ENCODE peak calls at places on chromosome X, in six cellular contexts. M, O, Y, R, E and V are unnamed samples. For H3K4me1, the result is how much of the 10 kb centered on the place peaks cover.

GRCh38 chrX:151722241-151722846 is 6.5 kb downstream of the FATE1 start:
- DNase-seq in O (peak), R (peak), Y (peak), M (peak), E (no peak), V (no peak)

GRCh38 chrX:108557594-108557993 is 118.0 kb downstream of the COL4A5 start:
- DNase-seq in R (no peak), M (no peak), Y (no peak), O (no peak), E (no peak), V (no peak)

GRCh38 chrX:69080912-69081465 is 84.3 kb downstream of the PJA1 start:
- DNase-seq in O (no peak), R (no peak), Y (no peak), E (no peak), M (no peak), V (peak)

GRCh38 chrX:129845616-129846190 is 2.0 kb upstream of the ZDHHC9 start:
- DNase-seq in O (no peak), M (peak), Y (no peak), R (peak), E (no peak), V (no peak)

GRCh38 chrX:65607070-65607742 is 60.2 kb upstream of the MSN start:
- DNase-seq in M (no peak), O (no peak), E (no peak), R (no peak), Y (no peak), V (no peak)

GRCh38 chrX:8424941-8425340 is 39.7 kb upstream of the VCX3B start:
- DNase-seq in R (no peak), O (no peak), E (no peak), Y (no peak), M (no peak), V (no peak)

GRCh38 chrX:105876658-105877057 is 54.3 kb downstream of the NRK start:
- DNase-seq in O (no peak), M (no peak), Y (peak), R (peak), E (no peak), V (no peak)

GRCh38 chrX:14865201-14865600 is 7.7 kb downstream of the FANCB start:
- DNase-seq in O (no peak), Y (no peak), R (no peak), E (no peak), M (no peak), V (no peak)

GRCh38 chrX:1178580-1179057 is 33.8 kb downstream of the CRLF2 start:
- DNase-seq in O (no peak), Y (no peak), M (no peak), E (no peak), R (no peak), V (no peak)

GRCh38 chrX:28108186-28108945 is 127.1 kb upstream of the DCAF8L1 start:
- DNase-seq in Y (no peak), E (no peak), R (no peak), M (no peak), O (no peak), V (no peak)

GRCh38 chrX:56787734-56788152 is 58.7 kb downstream of the NBDY start:
- DNase-seq in Y (no peak), M (no peak), O (no peak), R (no peak), E (no peak), V (no peak)

GRCh38 chrX:39599339-39599738 is 498.4 kb downstream of the BCOR start:
- DNase-seq in O (no peak), E (no peak), M (no peak), Y (no peak), R (no peak), V (no peak)

GRCh38 chrX:107579956-107580355 is 48.4 kb upstream of the PRPS1 start:
- DNase-seq in Y (no peak), O (no peak), E (no peak), M (no peak), R (no peak), V (no peak)

GRCh38 chrX:45771114-45771513 is 570.4 kb upstream of the DIPK2B start:
- DNase-seq in Y (no peak), E (no peak), M (peak), R (peak), O (no peak), V (no peak)

GRCh38 chrX:40922307-40922706 is 162.9 kb upstream of the USP9X start:
- DNase-seq in Y (no peak), O (no peak), E (no peak), M (peak), R (peak), V (no peak)

GRCh38 chrX:27132851-27133250 is 330.3 kb downstream of the PPP4R3C start:
- DNase-seq in Y (no peak), E (no peak), O (no peak), M (no peak), R (no peak), V (no peak)

GRCh38 chrX:108285361-108285760 is 152.9 kb downstream of the COL4A6 start:
- DNase-seq in R (no peak), M (no peak), Y (no peak), E (no peak), O (no peak), V (no peak)

GRCh38 chrX:24168807-24169206 is 19.3 kb downstream of the ZFX start:
- DNase-seq in M (no peak), O (no peak), R (no peak), E (no peak), Y (no peak), V (no peak)

GRCh38 chrX:24167719-24168472 is 18.4 kb downstream of the ZFX start:
- DNase-seq in Y (no peak), R (no peak), O (no peak), M (no peak), E (no peak), V (no peak)

GRCh38 chrX:24169211-24169610 is 19.7 kb downstream of the ZFX start:
- DNase-seq in O (no peak), E (no peak), Y (no peak), M (no peak), R (no peak), V (no peak)

DNA sequence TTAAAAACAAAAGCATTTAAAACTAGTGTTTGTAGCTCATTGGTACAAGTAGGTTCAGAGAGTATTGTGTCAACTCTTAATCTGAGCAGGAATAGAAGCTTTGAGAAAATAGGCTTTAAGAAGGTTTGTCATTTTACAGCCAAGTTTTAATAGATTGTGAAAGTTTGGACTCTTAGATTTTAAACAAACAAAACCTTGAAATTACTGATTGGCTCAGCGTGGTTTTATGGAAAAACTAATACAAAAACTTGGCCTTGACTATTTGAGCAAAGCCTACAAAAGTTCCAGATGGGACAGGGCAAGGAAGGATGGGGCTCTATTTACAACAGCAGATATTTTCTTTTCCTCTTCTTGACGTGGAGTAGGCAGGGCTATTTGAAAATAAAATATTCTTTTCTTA is 16.5 kb downstream of the ZFX start:
- DNase-seq in O (no peak), E (no peak), M (no peak), R (no peak), Y (no peak), V (no peak)
- H3K4me1 ChIP-seq in O (under half), E (under half), M (under half), R (under half), Y (under half), V (under half)

DNA sequence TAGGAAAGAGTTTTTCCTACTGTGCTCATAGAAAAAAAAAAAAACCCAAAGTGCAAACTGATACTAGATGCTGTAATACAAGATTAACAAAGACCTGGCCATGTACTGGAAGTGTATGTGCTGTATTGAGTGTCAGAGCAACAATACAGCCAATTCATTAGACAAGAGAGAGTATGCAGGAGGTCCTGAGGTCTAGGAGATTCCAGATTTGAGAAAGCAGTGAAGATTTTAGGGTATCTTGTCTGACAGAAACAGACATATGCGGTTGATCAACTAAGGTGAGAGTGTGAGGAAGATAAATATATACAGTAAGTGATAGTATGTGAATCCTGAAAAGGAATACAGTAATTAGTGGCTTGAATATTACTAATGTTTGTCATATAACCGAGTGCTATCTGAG is 3.0 kb downstream of the GPR174 start:
- DNase-seq in R (no peak), Y (no peak), M (no peak), O (no peak), E (no peak), V (no peak)
- H3K4me1 ChIP-seq in R (under half), Y (under half), M (under half), O (under half), E (under half), V (under half)

GRCh38 chrX:2707334-2707760 is 16.3 kb downstream of the CD99 start:
- DNase-seq in R (peak), Y (no peak), O (peak), E (peak), M (peak), V (peak)

GRCh38 chrX:2708601-2709200 is 17.6 kb downstream of the CD99 start:
- DNase-seq in M (no peak), Y (no peak), O (no peak), R (no peak), E (no peak), V (no peak)

GRCh38 chrX:2710496-2710895 is 19.4 kb downstream of the CD99 start:
- DNase-seq in E (no peak), Y (no peak), R (no peak), M (peak), O (no peak), V (no peak)

GRCh38 chrX:2710041-2710471 is 19.0 kb downstream of the CD99 start:
- DNase-seq in M (peak), O (no peak), R (peak), Y (no peak), E (no peak), V (no peak)

GRCh38 chrX:2708016-2708415 is 16.9 kb downstream of the CD99 start:
- DNase-seq in R (no peak), M (peak), O (no peak), E (no peak), Y (no peak), V (no peak)
- H3K4me1 ChIP-seq in R (under half), M (half or more), O (half or more), E (half or more), Y (under half), V (half or more)

GRCh38 chrX:19886375-19886774 is 1.0 kb downstream of the SH3KBP1 start:
- DNase-seq in E (no peak), M (no peak), Y (no peak), R (no peak), O (no peak), V (no peak)
- H3K4me1 ChIP-seq in E (under half), M (under half), Y (under half), R (under half), O (under half), V (under half)

GRCh38 chrX:5644786-5645185 is 583.9 kb downstream of the NLGN4X start:
- DNase-seq in M (no peak), E (no peak), O (no peak), R (no peak), Y (no peak), V (no peak)
- H3K4me1 ChIP-seq in M (under half), E (under half), O (under half), R (under half), Y (under half), V (under half)

DNA sequence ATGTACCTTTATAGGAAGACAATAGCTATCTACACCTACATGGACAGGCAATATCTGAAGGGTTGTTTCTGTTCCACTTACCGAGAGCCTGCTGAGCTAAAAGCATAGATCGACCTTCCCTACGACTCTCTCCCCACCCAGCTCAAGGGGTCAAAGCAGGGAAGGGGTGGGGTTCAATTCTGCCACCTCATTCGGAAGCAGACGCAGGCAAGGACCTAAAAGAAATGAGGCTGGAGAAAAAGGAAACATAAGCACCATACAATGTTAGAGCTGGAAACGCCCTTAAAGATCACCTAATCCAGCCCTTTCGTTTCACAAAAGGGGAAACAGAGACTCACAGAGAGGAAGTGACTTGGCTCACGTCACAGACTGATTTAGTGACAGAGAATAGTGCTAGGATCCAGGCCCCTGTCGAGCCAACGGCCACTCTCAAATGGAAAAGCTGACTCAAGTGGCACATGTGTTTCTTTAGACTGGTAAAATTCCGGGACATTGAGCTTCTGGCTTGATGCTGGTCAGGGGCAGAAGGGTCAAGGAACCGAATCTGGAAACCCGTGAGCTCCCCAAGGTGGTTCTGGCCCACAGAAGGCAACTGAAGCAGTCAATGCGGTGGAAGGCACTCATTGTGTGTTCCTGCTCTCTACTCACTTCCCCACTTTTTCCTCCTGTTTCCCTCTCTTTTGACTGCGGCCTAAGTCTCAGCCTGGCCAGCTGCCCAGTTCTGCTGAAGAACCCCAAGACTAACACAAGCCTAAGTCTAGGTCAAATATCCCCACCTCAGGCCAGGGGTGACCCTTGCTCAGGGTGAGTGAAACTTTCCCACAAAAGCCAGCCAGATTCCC is 7.5 kb downstream of the SEPTIN6 start:
- DNase-seq in E (peak), R (no peak), M (no peak), O (peak), Y (no peak), V (no peak)
- H3K4me1 ChIP-seq in E (under half), R (under half), M (under half), O (under half), Y (under half), V (under half)

GRCh38 chrX:154731203-154731602 is 19.7 kb downstream of the GAB3 start:
- DNase-seq in Y (no peak), E (no peak), M (no peak), R (no peak), O (no peak), V (no peak)

GRCh38 chrX:154727418-154728323 is 23.2 kb downstream of the GAB3 start:
- DNase-seq in R (no peak), Y (no peak), O (peak), M (peak), E (peak), V (peak)

GRCh38 chrX:154728791-154729190 is 22.1 kb downstream of the GAB3 start:
- DNase-seq in E (no peak), O (no peak), Y (no peak), M (no peak), R (no peak), V (no peak)

GRCh38 chrX:154730271-154730883 is 20.5 kb downstream of the GAB3 start:
- DNase-seq in R (no peak), Y (no peak), O (peak), E (peak), M (no peak), V (peak)

GRCh38 chrX:154729439-154729838 is 21.4 kb downstream of the GAB3 start:
- DNase-seq in M (no peak), O (no peak), Y (no peak), R (no peak), E (no peak), V (no peak)
- H3K4me1 ChIP-seq in M (under half), O (half or more), Y (under half), R (under half), E (half or more), V (half or more)

GRCh38 chrX:120753413-120754251 is 122.0 kb downstream of the CT47B1 start:
- DNase-seq in M (no peak), O (no peak), Y (no peak), R (no peak), E (no peak), V (no peak)
- H3K4me1 ChIP-seq in M (under half), O (under half), Y (under half), R (under half), E (under half), V (under half)